ENCODE peak calls at places on chromosome 20, in seven cellular contexts. One of them, this sample, is unnamed.
A peak's percentile ranks its signal among the peaks of the same experiment; 100 is the strongest.

GRCh38 chr20:62543470-62544302 is 67.9 kb upstream of the GATA5 start:
- DNase-seq in activated gamma-delta T cell: no peak
- DNase-seq in brain pericyte: no peak
- DNase-seq in T-helper 22 cell: no peak
- DNase-seq in NCI-H345: no peak
- DNase-seq in sigmoid colon: no peak
- DNase-seq in AG04450: no peak
- DNase-seq in this sample: no peak

GRCh38 chr20:37364013-37364926 is 18.3 kb downstream of the SRC start:
- DNase-seq in activated gamma-delta T cell: no peak
- DNase-seq in brain pericyte: no peak
- DNase-seq in T-helper 22 cell: no peak
- DNase-seq in NCI-H345: no peak
- DNase-seq in sigmoid colon: peak; percentile 50
- DNase-seq in AG04450: no peak
- DNase-seq in this sample: no peak

GRCh38 chr20:38330638-38331037 is 15.6 kb upstream of the LBP start:
- DNase-seq in activated gamma-delta T cell: no peak
- DNase-seq in brain pericyte: no peak
- DNase-seq in T-helper 22 cell: no peak
- DNase-seq in NCI-H345: no peak
- DNase-seq in sigmoid colon: no peak
- DNase-seq in AG04450: no peak
- DNase-seq in this sample: no peak

GRCh38 chr20:40706977-40707582 is 18.0 kb upstream of the MAFB start:
- DNase-seq in activated gamma-delta T cell: no peak
- DNase-seq in brain pericyte: no peak
- DNase-seq in T-helper 22 cell: no peak
- DNase-seq in NCI-H345: no peak
- DNase-seq in sigmoid colon: no peak
- DNase-seq in AG04450: no peak
- DNase-seq in this sample: no peak

GRCh38 chr20:36835025-36835424 is 40.9 kb upstream of the TLDC2 start:
- DNase-seq in activated gamma-delta T cell: no peak
- DNase-seq in brain pericyte: no peak
- DNase-seq in T-helper 22 cell: no peak
- DNase-seq in NCI-H345: no peak
- DNase-seq in sigmoid colon: peak; percentile 72
- DNase-seq in AG04450: no peak
- DNase-seq in this sample: no peak

GRCh38 chr20:59253779-59254319 is 46.6 kb upstream of the EDN3 start:
- DNase-seq in activated gamma-delta T cell: no peak
- DNase-seq in brain pericyte: no peak
- DNase-seq in T-helper 22 cell: peak; percentile 28
- DNase-seq in NCI-H345: no peak
- DNase-seq in sigmoid colon: no peak
- DNase-seq in AG04450: no peak
- DNase-seq in this sample: no peak

GRCh38 chr20:61674688-61675087 is 391.0 kb downstream of the TAF4 start:
- DNase-seq in activated gamma-delta T cell: no peak
- DNase-seq in brain pericyte: no peak
- DNase-seq in T-helper 22 cell: no peak
- DNase-seq in NCI-H345: peak; percentile 15
- DNase-seq in sigmoid colon: no peak
- DNase-seq in AG04450: no peak
- DNase-seq in this sample: no peak

GRCh38 chr20:47489448-47489872 is 12.2 kb upstream of the NCOA3 start:
- DNase-seq in activated gamma-delta T cell: no peak
- DNase-seq in brain pericyte: no peak
- DNase-seq in T-helper 22 cell: no peak
- DNase-seq in NCI-H345: no peak
- DNase-seq in sigmoid colon: peak; percentile 73
- DNase-seq in AG04450: no peak
- DNase-seq in this sample: no peak

GRCh38 chr20:55004044-55004443 is 528.7 kb downstream of the DOK5 start:
- DNase-seq in activated gamma-delta T cell: no peak
- DNase-seq in brain pericyte: no peak
- DNase-seq in T-helper 22 cell: no peak
- DNase-seq in NCI-H345: no peak
- DNase-seq in sigmoid colon: no peak
- DNase-seq in AG04450: no peak
- DNase-seq in this sample: peak; percentile 35

GRCh38 chr20:16978497-16978896 is 230.3 kb downstream of the OTOR start:
- DNase-seq in activated gamma-delta T cell: no peak
- DNase-seq in brain pericyte: no peak
- DNase-seq in T-helper 22 cell: no peak
- DNase-seq in NCI-H345: no peak
- DNase-seq in sigmoid colon: no peak
- DNase-seq in AG04450: no peak
- DNase-seq in this sample: no peak

GRCh38 chr20:25071722-25072121 is 10.2 kb downstream of the VSX1 start:
- DNase-seq in activated gamma-delta T cell: no peak
- DNase-seq in brain pericyte: no peak
- DNase-seq in T-helper 22 cell: no peak
- DNase-seq in NCI-H345: no peak
- DNase-seq in sigmoid colon: no peak
- DNase-seq in AG04450: no peak
- DNase-seq in this sample: no peak

GRCh38 chr20:62635232-62635631 is 7.1 kb upstream of the SLCO4A1 start:
- DNase-seq in activated gamma-delta T cell: no peak
- DNase-seq in brain pericyte: no peak
- DNase-seq in T-helper 22 cell: no peak
- DNase-seq in NCI-H345: no peak
- DNase-seq in sigmoid colon: no peak
- DNase-seq in AG04450: no peak
- DNase-seq in this sample: no peak

GRCh38 chr20:11249239-11249638 is 575.4 kb upstream of the JAG1 start:
- DNase-seq in activated gamma-delta T cell: no peak
- DNase-seq in brain pericyte: no peak
- DNase-seq in T-helper 22 cell: no peak
- DNase-seq in NCI-H345: no peak
- DNase-seq in sigmoid colon: no peak
- DNase-seq in AG04450: no peak
- DNase-seq in this sample: no peak

GRCh38 chr20:57464642-57465211 is 60.2 kb downstream of the CTCFL start:
- DNase-seq in activated gamma-delta T cell: no peak
- DNase-seq in brain pericyte: no peak
- DNase-seq in T-helper 22 cell: no peak
- DNase-seq in NCI-H345: no peak
- DNase-seq in sigmoid colon: no peak
- DNase-seq in AG04450: no peak
- DNase-seq in this sample: no peak

This sample was measured in NCI-H748 treated with DMSO at 0.1 percent for 48 hours.